ENCODE peak calls at places on chromosomes 3 and 15, in nine cellular contexts. C is K562, K is sigmoid colon, N is esophagus muscularis mucosa, B is stomach, R is HepG2, Y is transverse colon, T is H1, D is SK-N-SH. M is an unnamed sample. For H3K36me3, the result is how much of the 10 kb centered on the place peaks cover.

GRCh38 chr3:127732303-127732702 is 59.6 kb downstream of the ABTB1 start:
- DNase-seq in C (no peak), K (no peak), N (no peak), B (no peak), R (no peak), Y (no peak), T (peak), D (no peak), M (no peak)

GRCh38 chr15:56076651-56077050 is 83.2 kb upstream of the NEDD4 start:
- DNase-seq in C (no peak), K (no peak), N (no peak), B (no peak), R (no peak), Y (no peak), T (no peak), D (no peak), M (no peak)

GRCh38 chr3:82048711-82049110 is 287.3 kb upstream of the GBE1 start:
- DNase-seq in C (no peak), K (no peak), N (no peak), B (no peak), R (no peak), Y (no peak), T (no peak), D (no peak), M (no peak)

GRCh38 chr3:22713936-22714335 is 489.2 kb upstream of the UBE2E2 start:
- DNase-seq in C (no peak), K (no peak), N (no peak), B (no peak), R (peak), Y (no peak), T (no peak), D (no peak), M (no peak)

GRCh38 chr15:77525411-77525811 is 104.7 kb downstream of the HMG20A start:
- DNase-seq in C (no peak), K (peak), N (no peak), B (no peak), R (no peak), Y (no peak), T (no peak), D (no peak), M (no peak)

GRCh38 chr3:86333636-86334035 is 657.3 kb downstream of the VGLL3 start:
- DNase-seq in C (no peak), K (no peak), N (no peak), B (no peak), R (no peak), Y (no peak), T (no peak), D (no peak), M (no peak)

GRCh38 chr15:58458076-58458475 is 26.3 kb downstream of the LIPC start:
- DNase-seq in C (no peak), K (no peak), N (no peak), B (no peak), R (peak), Y (no peak), T (no peak), D (no peak), M (no peak)

GRCh38 chr3:100665230-100665629 is 44.1 kb upstream of the TFG start:
- DNase-seq in C (no peak), K (no peak), N (no peak), B (no peak), R (no peak), Y (no peak), T (no peak), D (no peak), M (no peak)

GRCh38 chr3:25580534-25580933 is 84.2 kb downstream of the TOP2B start:
- DNase-seq in C (no peak), K (no peak), N (peak), B (no peak), R (no peak), Y (no peak), T (no peak), D (no peak), M (no peak)

GRCh38 chr15:95295905-95296618 is 1034.4 kb upstream of the NR2F2 start:
- DNase-seq in C (no peak), K (no peak), N (no peak), B (no peak), R (no peak), Y (no peak), T (no peak), D (no peak), M (no peak)

GRCh38 chr3:131655076-131655685 is 152.4 kb upstream of the MRPL3 start:
- DNase-seq in C (no peak), K (no peak), N (no peak), B (no peak), R (no peak), Y (no peak), T (no peak), D (no peak), M (no peak)

GRCh38 chr3:129793947-129794318 is 99.6 kb downstream of the TMCC1 start:
- DNase-seq in C (no peak), K (no peak), N (no peak), B (no peak), R (no peak), Y (no peak), T (no peak), D (peak), M (no peak)

GRCh38 chr3:148992027-148992634 is 791 bp downstream of the GYG1 start:
- DNase-seq in C (no peak), K (peak), N (no peak), B (peak), R (peak), Y (peak), T (peak), D (no peak), M (peak)

GRCh38 chr3:107269081-107269480 is 108.2 kb upstream of the CCDC54 start:
- DNase-seq in C (no peak), K (no peak), N (no peak), B (no peak), R (no peak), Y (no peak), T (no peak), D (no peak), M (no peak)

GRCh38 chr3:79246875-79247274 is 520.9 kb downstream of the ROBO1 start:
- DNase-seq in C (no peak), K (no peak), N (no peak), B (no peak), R (no peak), Y (no peak), T (no peak), D (no peak), M (no peak)

GRCh38 chr15:36887214-36888017 is 212.9 kb downstream of the MEIS2 start:
- DNase-seq in C (no peak), K (no peak), N (no peak), B (no peak), R (no peak), Y (no peak), T (no peak), D (no peak), M (no peak)

GRCh38 chr3:129658156-129658843 is 51.8 kb upstream of the PLXND1 start:
- DNase-seq in C (no peak), K (no peak), N (no peak), B (no peak), R (peak), Y (no peak), T (no peak), D (no peak), M (no peak)

GRCh38 chr3:98027084-98027445 is 8.1 kb downstream of the GABRR3 start:
- DNase-seq in C (no peak), K (no peak), N (no peak), B (no peak), R (no peak), Y (no peak), T (no peak), D (no peak), M (no peak)

GRCh38 chr3:195356151-195357086 is 85.5 kb upstream of the XXYLT1 start:
- DNase-seq in C (no peak), K (peak), N (no peak), B (no peak), R (no peak), Y (no peak), T (no peak), D (no peak), M (peak)

GRCh38 chr3:175149675-175150074 is 290.5 kb downstream of the NAALADL2 start:
- DNase-seq in C (no peak), K (no peak), N (no peak), B (peak), R (peak), Y (peak), T (no peak), D (no peak), M (no peak)

GRCh38 chr3:150235799-150236198 is 172.3 kb upstream of the TSC22D2 start:
- DNase-seq in C (no peak), K (no peak), N (no peak), B (no peak), R (no peak), Y (no peak), T (no peak), D (no peak), M (no peak)

GRCh38 chr3:191065183-191065805 is 133.7 kb upstream of the OSTN start:
- DNase-seq in C (no peak), K (no peak), N (no peak), B (no peak), R (no peak), Y (no peak), T (no peak), D (no peak), M (no peak)
- TF ChIP-seq CTCF in C (no peak), K (no peak), N (no peak), B (no peak), R (no peak), Y (no peak), T (no peak), D (no peak), M (no peak)

GRCh38 chr15:43183270-43183669 is 1.9 kb upstream of the CCNDBP1 start:
- DNase-seq in C (no peak), K (no peak), N (no peak), B (no peak), R (no peak), Y (no peak), T (no peak), D (no peak), M (no peak)

GRCh38 chr15:43185161-43186002 is at the start of gene CCNDBP1:
- DNase-seq in C (peak), K (peak), N (peak), B (peak), R (peak), Y (peak), T (peak), D (peak), M (peak)

GRCh38 chr15:43187544-43188155 is 2.4 kb downstream of the CCNDBP1 start:
- DNase-seq in C (peak), K (no peak), N (no peak), B (no peak), R (peak), Y (no peak), T (no peak), D (peak), M (no peak)

GRCh38 chr15:43184407-43185160 is 619 bp upstream of the CCNDBP1 start:
- DNase-seq in C (no peak), K (no peak), N (no peak), B (no peak), R (no peak), Y (no peak), T (no peak), D (no peak), M (no peak)

GRCh38 chr15:43186003-43186353 is 775 bp downstream of the CCNDBP1 start:
- DNase-seq in C (no peak), K (no peak), N (no peak), B (no peak), R (no peak), Y (peak), T (no peak), D (no peak), M (no peak)
- H3K36me3 ChIP-seq in C (under half), K (under half), N (under half), B (under half), R (under half), Y (under half), T (under half), D (under half), M (under half)

DNA sequence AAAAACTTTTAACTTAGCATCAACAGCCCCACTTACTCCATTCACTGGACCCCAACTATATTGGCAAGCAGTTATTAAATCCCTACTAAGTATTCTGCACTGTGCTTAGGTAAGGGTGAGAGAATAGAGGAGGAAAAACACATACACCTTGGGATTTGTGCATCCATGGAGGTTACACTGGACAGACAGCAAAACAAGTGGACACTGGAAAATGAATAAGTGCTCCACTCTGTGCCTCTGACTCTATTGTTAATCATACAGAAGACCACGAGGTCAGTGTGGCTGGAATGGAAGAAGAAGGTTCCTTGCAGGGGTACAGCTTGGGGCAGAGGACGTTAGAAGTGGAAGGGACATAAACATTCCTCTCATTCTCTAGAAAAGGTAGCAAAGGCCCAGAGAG is 3.2 kb downstream of the ADCY5 start:
- DNase-seq in C (no peak), K (no peak), N (no peak), B (no peak), R (no peak), Y (no peak), T (no peak), D (no peak), M (no peak)
- TF ChIP-seq EP300 in C (no peak), K (no peak), N (no peak), B (no peak), R (no peak), Y (no peak), T (no peak), D (no peak), M (no peak)

GRCh38 chr3:30628931-30629590 is 22.7 kb downstream of the TGFBR2 start:
- DNase-seq in C (no peak), K (no peak), N (no peak), B (no peak), R (no peak), Y (no peak), T (no peak), D (no peak), M (no peak)
- TF ChIP-seq CTCF in C (no peak), K (no peak), N (peak), B (peak), R (peak), Y (peak), T (no peak), D (peak), M (no peak)

GRCh38 chr3:125013095-125013494 is 42.7 kb downstream of the HEG1 start:
- DNase-seq in C (no peak), K (no peak), N (no peak), B (no peak), R (no peak), Y (no peak), T (no peak), D (no peak), M (no peak)
- H3K36me3 ChIP-seq in C (under half), K (under half), N (half or more), B (half or more), R (half or more), Y (under half), T (under half), D (half or more), M (under half)

GRCh38 chr3:56915969-56916586 is 114.3 kb upstream of the ARHGEF3 start:
- DNase-seq in C (no peak), K (no peak), N (no peak), B (peak), R (no peak), Y (peak), T (no peak), D (no peak), M (no peak)
- TF ChIP-seq EP300 in C (no peak), K (no peak), N (no peak), B (no peak), R (no peak), Y (no peak), T (no peak), D (no peak), M (no peak)

GRCh38 chr3:94374439-94375161 is 311.7 kb downstream of the NSUN3 start:
- DNase-seq in C (no peak), K (no peak), N (no peak), B (no peak), R (no peak), Y (no peak), T (no peak), D (no peak), M (no peak)

DNA sequence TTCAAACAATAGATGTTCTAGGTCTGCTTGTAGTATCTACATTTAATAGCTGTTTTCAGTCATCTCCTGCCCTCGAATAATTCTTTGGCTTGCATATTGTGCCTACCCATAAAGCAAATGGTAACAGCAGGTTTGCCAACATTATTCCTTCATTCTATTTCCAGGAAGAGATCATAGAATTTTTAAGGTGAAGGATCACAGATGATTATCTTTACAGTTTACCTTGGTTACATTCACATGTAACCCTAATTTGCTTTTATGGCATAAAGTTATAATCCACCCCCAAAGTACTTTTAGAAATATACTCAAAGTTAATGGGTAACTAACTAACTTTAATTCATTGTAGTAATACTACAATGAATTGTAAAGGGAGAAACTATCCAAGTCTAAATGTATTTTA is 315.5 kb downstream of the NSUN3 start:
- DNase-seq in C (no peak), K (no peak), N (no peak), B (no peak), R (no peak), Y (no peak), T (no peak), D (no peak), M (no peak)
- TF ChIP-seq CTCF in C (no peak), K (no peak), N (no peak), B (no peak), R (no peak), Y (no peak), T (no peak), D (no peak), M (no peak)

GRCh38 chr3:30614943-30615342 is 8.5 kb downstream of the TGFBR2 start:
- DNase-seq in C (no peak), K (no peak), N (no peak), B (no peak), R (no peak), Y (no peak), T (no peak), D (no peak), M (no peak)
- H3K36me3 ChIP-seq in C (under half), K (under half), N (under half), B (under half), R (half or more), Y (under half), T (under half), D (under half), M (under half)

GRCh38 chr3:117243657-117244056 is 534.1 kb downstream of the TUSC7 start:
- DNase-seq in C (no peak), K (no peak), N (no peak), B (no peak), R (no peak), Y (no peak), T (no peak), D (no peak), M (no peak)

GRCh38 chr3:117234321-117234720 is 524.7 kb downstream of the TUSC7 start:
- DNase-seq in C (no peak), K (no peak), N (no peak), B (no peak), R (no peak), Y (no peak), T (no peak), D (no peak), M (no peak)

GRCh38 chr3:117238805-117239204 is 529.2 kb downstream of the TUSC7 start:
- DNase-seq in C (no peak), K (no peak), N (no peak), B (no peak), R (no peak), Y (no peak), T (no peak), D (no peak), M (no peak)
- TF ChIP-seq EP300 in C (no peak), K (no peak), N (no peak), B (no peak), R (no peak), Y (no peak), T (no peak), D (no peak), M (no peak)

M was measured in ovary.